ENCODE peak calls at places on chromosomes 7 and 10, in six cellular contexts. One of them, this sample, is unnamed.

GRCh38 chr7:100583132-100584045 is 2.5 kb downstream of the LRCH4 start:
- DNase-seq in breast epithelium: no peak
- DNase-seq in BJ: no peak
- DNase-seq in NCI-H460: no peak
- DNase-seq in foreskin keratinocyte: no peak
- DNase-seq in activated CD4-positive, alpha-beta T cell treated with anti-CD3 and anti-CD28 coated beads for 24 hours: peak; percentile 64
- DNase-seq in this sample: peak; percentile 75

GRCh38 chr10:19817251-19818046 is 1.2 kb downstream of the PLXDC2 start:
- DNase-seq in breast epithelium: no peak
- DNase-seq in BJ: no peak
- DNase-seq in NCI-H460: no peak
- DNase-seq in foreskin keratinocyte: no peak
- DNase-seq in activated CD4-positive, alpha-beta T cell treated with anti-CD3 and anti-CD28 coated beads for 24 hours: no peak
- DNase-seq in this sample: no peak

GRCh38 chr7:38565289-38565688 is 65.9 kb downstream of the AMPH start:
- DNase-seq in breast epithelium: no peak
- DNase-seq in BJ: no peak
- DNase-seq in NCI-H460: no peak
- DNase-seq in foreskin keratinocyte: no peak
- DNase-seq in activated CD4-positive, alpha-beta T cell treated with anti-CD3 and anti-CD28 coated beads for 24 hours: no peak
- DNase-seq in this sample: no peak

GRCh38 chr7:158586499-158587191 is 978 bp downstream of the PTPRN2 start:
- DNase-seq in breast epithelium: no peak
- DNase-seq in BJ: no peak
- DNase-seq in NCI-H460: no peak
- DNase-seq in foreskin keratinocyte: no peak
- DNase-seq in activated CD4-positive, alpha-beta T cell treated with anti-CD3 and anti-CD28 coated beads for 24 hours: no peak
- DNase-seq in this sample: no peak

GRCh38 chr10:22459496-22459895 is 114.2 kb downstream of the SPAG6 start:
- DNase-seq in breast epithelium: no peak
- DNase-seq in BJ: no peak
- DNase-seq in NCI-H460: no peak
- DNase-seq in foreskin keratinocyte: no peak
- DNase-seq in activated CD4-positive, alpha-beta T cell treated with anti-CD3 and anti-CD28 coated beads for 24 hours: no peak
- DNase-seq in this sample: no peak

GRCh38 chr10:48466611-48467240 is 138.1 kb downstream of the ARHGAP22 start:
- DNase-seq in breast epithelium: peak; percentile 48
- DNase-seq in BJ: no peak
- DNase-seq in NCI-H460: no peak
- DNase-seq in foreskin keratinocyte: no peak
- DNase-seq in activated CD4-positive, alpha-beta T cell treated with anti-CD3 and anti-CD28 coated beads for 24 hours: no peak
- DNase-seq in this sample: no peak

GRCh38 chr10:122911889-122912484 is 1.6 kb downstream of the FAM24A start:
- DNase-seq in breast epithelium: no peak
- DNase-seq in BJ: no peak
- DNase-seq in NCI-H460: peak; percentile 46
- DNase-seq in foreskin keratinocyte: peak; percentile 7
- DNase-seq in activated CD4-positive, alpha-beta T cell treated with anti-CD3 and anti-CD28 coated beads for 24 hours: peak; percentile 21
- DNase-seq in this sample: peak; percentile 23

GRCh38 chr10:31099664-31100063 is 68.0 kb upstream of the ZNF438 start:
- DNase-seq in breast epithelium: no peak
- DNase-seq in BJ: no peak
- DNase-seq in NCI-H460: no peak
- DNase-seq in foreskin keratinocyte: peak; percentile 87
- DNase-seq in activated CD4-positive, alpha-beta T cell treated with anti-CD3 and anti-CD28 coated beads for 24 hours: peak; percentile 48
- DNase-seq in this sample: no peak

GRCh38 chr10:84634636-84635035 is 306.2 kb downstream of the CCSER2 start:
- DNase-seq in breast epithelium: no peak
- DNase-seq in BJ: no peak
- DNase-seq in NCI-H460: no peak
- DNase-seq in foreskin keratinocyte: peak; percentile 51
- DNase-seq in activated CD4-positive, alpha-beta T cell treated with anti-CD3 and anti-CD28 coated beads for 24 hours: no peak
- DNase-seq in this sample: no peak

GRCh38 chr7:4270268-4270667 is 411.8 kb upstream of the FOXK1 start:
- DNase-seq in breast epithelium: no peak
- DNase-seq in BJ: no peak
- DNase-seq in NCI-H460: no peak
- DNase-seq in foreskin keratinocyte: no peak
- DNase-seq in activated CD4-positive, alpha-beta T cell treated with anti-CD3 and anti-CD28 coated beads for 24 hours: no peak
- DNase-seq in this sample: no peak

GRCh38 chr7:137996386-137996851 is 5.5 kb downstream of the CREB3L2 start:
- DNase-seq in breast epithelium: no peak
- DNase-seq in BJ: no peak
- DNase-seq in NCI-H460: no peak
- DNase-seq in foreskin keratinocyte: no peak
- DNase-seq in activated CD4-positive, alpha-beta T cell treated with anti-CD3 and anti-CD28 coated beads for 24 hours: no peak
- DNase-seq in this sample: no peak

GRCh38 chr10:68155615-68156205 is 46.4 kb downstream of the MYPN start:
- DNase-seq in breast epithelium: no peak
- DNase-seq in BJ: no peak
- DNase-seq in NCI-H460: no peak
- DNase-seq in foreskin keratinocyte: no peak
- DNase-seq in activated CD4-positive, alpha-beta T cell treated with anti-CD3 and anti-CD28 coated beads for 24 hours: no peak
- DNase-seq in this sample: no peak

GRCh38 chr10:69439350-69439739 is 11.9 kb upstream of the TSPAN15 start:
- DNase-seq in breast epithelium: peak; percentile 73
- DNase-seq in BJ: no peak
- DNase-seq in NCI-H460: peak; percentile 21
- DNase-seq in foreskin keratinocyte: peak; percentile 54
- DNase-seq in activated CD4-positive, alpha-beta T cell treated with anti-CD3 and anti-CD28 coated beads for 24 hours: no peak
- DNase-seq in this sample: no peak

GRCh38 chr10:132311338-132311939 is 3.7 kb upstream of the STK32C start:
- DNase-seq in breast epithelium: peak; percentile 34
- DNase-seq in BJ: no peak
- DNase-seq in NCI-H460: no peak
- DNase-seq in foreskin keratinocyte: no peak
- DNase-seq in activated CD4-positive, alpha-beta T cell treated with anti-CD3 and anti-CD28 coated beads for 24 hours: no peak
- DNase-seq in this sample: no peak

GRCh38 chr10:93498196-93498595 is 1.8 kb downstream of the CEP55 start:
- DNase-seq in breast epithelium: no peak
- DNase-seq in BJ: no peak
- DNase-seq in NCI-H460: no peak
- DNase-seq in foreskin keratinocyte: no peak
- DNase-seq in activated CD4-positive, alpha-beta T cell treated with anti-CD3 and anti-CD28 coated beads for 24 hours: no peak
- DNase-seq in this sample: no peak

GRCh38 chr10:102135956-102136526 is 3.2 kb downstream of the PPRC1 start:
- DNase-seq in breast epithelium: no peak
- DNase-seq in BJ: no peak
- DNase-seq in NCI-H460: no peak
- DNase-seq in foreskin keratinocyte: no peak
- DNase-seq in activated CD4-positive, alpha-beta T cell treated with anti-CD3 and anti-CD28 coated beads for 24 hours: no peak
- DNase-seq in this sample: no peak

GRCh38 chr10:69337312-69338132 is 59.2 kb downstream of the HK1 start:
- DNase-seq in breast epithelium: no peak
- DNase-seq in BJ: peak; percentile 65
- DNase-seq in NCI-H460: no peak
- DNase-seq in foreskin keratinocyte: peak; percentile 95
- DNase-seq in activated CD4-positive, alpha-beta T cell treated with anti-CD3 and anti-CD28 coated beads for 24 hours: no peak
- DNase-seq in this sample: no peak

GRCh38 chr10:102280397-102281015 is 35.2 kb downstream of the GBF1 start:
- DNase-seq in breast epithelium: no peak
- DNase-seq in BJ: no peak
- DNase-seq in NCI-H460: no peak
- DNase-seq in foreskin keratinocyte: no peak
- DNase-seq in activated CD4-positive, alpha-beta T cell treated with anti-CD3 and anti-CD28 coated beads for 24 hours: no peak
- DNase-seq in this sample: no peak

GRCh38 chr10:126006906-126007305 is 110.5 kb downstream of the FANK1 start:
- DNase-seq in breast epithelium: no peak
- DNase-seq in BJ: no peak
- DNase-seq in NCI-H460: no peak
- DNase-seq in foreskin keratinocyte: no peak
- DNase-seq in activated CD4-positive, alpha-beta T cell treated with anti-CD3 and anti-CD28 coated beads for 24 hours: no peak
- DNase-seq in this sample: no peak

GRCh38 chr7:22481726-22482125 is 18.3 kb downstream of the STEAP1B start:
- DNase-seq in breast epithelium: no peak
- DNase-seq in BJ: no peak
- DNase-seq in NCI-H460: no peak
- DNase-seq in foreskin keratinocyte: no peak
- DNase-seq in activated CD4-positive, alpha-beta T cell treated with anti-CD3 and anti-CD28 coated beads for 24 hours: no peak
- DNase-seq in this sample: no peak

This sample was measured in central memory CD4-positive, alpha-beta T cell.